ENCODE peak calls at places on chromosome 13, in six cellular contexts. U is GM23338, X is GM12878, J is HepG2, P is HCT116, Q is upper lobe of left lung. S is an unnamed sample.

GRCh38 chr13:51811920-51812328 is 8.0 kb upstream of the DHRS12 start:
- ATAC-seq in U (no peak), X (peak), J (no peak), P (no peak), Q (no peak), S (no peak)

GRCh38 chr13:113160983-113161382 is 2.5 kb downstream of the PROZ start:
- ATAC-seq in U (no peak), X (no peak), J (no peak), P (no peak), Q (no peak), S (no peak)

GRCh38 chr13:104586010-104586746 is 1520.0 kb upstream of the SLC10A2 start:
- ATAC-seq in U (no peak), X (no peak), J (no peak), P (no peak), Q (no peak), S (no peak)

GRCh38 chr13:109454167-109454917 is 332.0 kb downstream of the IRS2 start:
- ATAC-seq in U (no peak), X (no peak), J (no peak), P (no peak), Q (no peak), S (peak)

GRCh38 chr13:40706439-40706838 is 40.0 kb upstream of the FOXO1 start:
- ATAC-seq in U (no peak), X (peak), J (no peak), P (no peak), Q (no peak), S (no peak)

GRCh38 chr13:49625392-49626137 is 2.7 kb upstream of the ARL11 start:
- ATAC-seq in U (no peak), X (no peak), J (peak), P (peak), Q (peak), S (no peak)

GRCh38 chr13:39887424-39887823 is 232.0 kb downstream of the COG6 start:
- ATAC-seq in U (no peak), X (no peak), J (no peak), P (no peak), Q (no peak), S (peak)

GRCh38 chr13:29577135-29578051 is 18.1 kb downstream of the SLC7A1 start:
- ATAC-seq in U (no peak), X (no peak), J (no peak), P (no peak), Q (no peak), S (no peak)

GRCh38 chr13:42539670-42540069 is 34.3 kb upstream of the TNFSF11 start:
- ATAC-seq in U (no peak), X (no peak), J (no peak), P (no peak), Q (no peak), S (no peak)

GRCh38 chr13:112760931-112761330 is 71.1 kb downstream of the ATP11A start:
- ATAC-seq in U (no peak), X (no peak), J (no peak), P (no peak), Q (no peak), S (no peak)

GRCh38 chr13:48828962-48829405 is 146.7 kb upstream of the FNDC3A start:
- ATAC-seq in U (peak), X (no peak), J (no peak), P (no peak), Q (no peak), S (no peak)

GRCh38 chr13:29901714-29902631 is 51.6 kb upstream of the UBL3 start:
- ATAC-seq in U (no peak), X (no peak), J (no peak), P (no peak), Q (peak), S (no peak)

GRCh38 chr13:36130542-36131214 is 504 bp downstream of the DCLK1 start:
- ATAC-seq in U (peak), X (no peak), J (peak), P (no peak), Q (no peak), S (peak)

GRCh38 chr13:114050536-114051450 is 76.9 kb upstream of the C13orf46 start:
- ATAC-seq in U (no peak), X (no peak), J (peak), P (no peak), Q (no peak), S (no peak)

GRCh38 chr13:98315466-98315865 is 138.4 kb upstream of the RNF113B start:
- ATAC-seq in U (peak), X (no peak), J (no peak), P (no peak), Q (no peak), S (no peak)

GRCh38 chr13:45333973-45334922 is 6.7 kb downstream of the TPT1 start:
- ATAC-seq in U (peak), X (peak), J (no peak), P (peak), Q (no peak), S (no peak)

GRCh38 chr13:45336025-45336800 is 4.8 kb downstream of the TPT1 start:
- ATAC-seq in U (no peak), X (no peak), J (peak), P (no peak), Q (no peak), S (no peak)

GRCh38 chr13:45333251-45333972 is 7.6 kb downstream of the TPT1 start:
- ATAC-seq in U (no peak), X (no peak), J (no peak), P (no peak), Q (no peak), S (no peak)

GRCh38 chr13:45337395-45337794 is 3.6 kb downstream of the TPT1 start:
- ATAC-seq in U (no peak), X (no peak), J (no peak), P (no peak), Q (no peak), S (no peak)

DNA sequence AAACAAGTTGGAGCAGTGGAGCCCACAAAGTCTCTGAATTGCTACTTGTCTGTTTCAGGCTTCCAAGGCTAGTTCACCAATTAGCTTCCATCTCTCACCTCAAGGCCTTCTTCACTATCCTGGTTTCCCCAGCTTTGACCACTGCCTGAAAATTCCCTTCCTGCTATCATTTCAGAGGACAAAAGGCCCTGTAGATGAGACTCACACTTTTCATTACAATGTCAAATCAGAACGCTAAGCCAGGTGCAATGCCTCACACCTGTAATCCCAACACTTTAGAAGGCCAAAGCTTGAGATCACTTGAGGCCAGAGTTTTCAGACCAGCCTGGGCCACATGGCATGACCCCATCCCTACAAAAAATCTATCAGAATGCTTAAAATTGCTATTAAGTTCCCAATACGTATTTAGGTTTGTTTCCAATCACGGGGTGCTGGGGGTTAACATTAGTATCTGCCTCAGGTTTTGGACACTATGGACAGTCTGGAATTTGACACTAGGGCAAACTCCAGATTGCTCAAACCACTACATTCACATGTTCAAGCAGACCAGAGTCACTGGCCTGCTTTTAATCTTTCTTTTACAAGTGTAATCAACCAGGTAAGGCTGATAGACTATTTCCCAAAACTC is 5.5 kb downstream of the TPT1 start:
- ATAC-seq in U (peak), X (peak), J (peak), P (no peak), Q (no peak), S (no peak)
- TF ChIP-seq POLR2AphosphoS5 in U (no peak), X (peak), J (peak), P (peak), Q (no peak), S (peak)

GRCh38 chr13:75129331-75129730 is 352.6 kb downstream of the TBC1D4 start:
- ATAC-seq in U (no peak), X (no peak), J (no peak), P (no peak), Q (no peak), S (no peak)

GRCh38 chr13:75137911-75138571 is 343.9 kb downstream of the TBC1D4 start:
- ATAC-seq in U (no peak), X (no peak), J (no peak), P (no peak), Q (no peak), S (no peak)

GRCh38 chr13:75135325-75135825 is 346.6 kb downstream of the TBC1D4 start:
- ATAC-seq in U (no peak), X (no peak), J (no peak), P (no peak), Q (no peak), S (no peak)

GRCh38 chr13:75136151-75136550 is 345.8 kb downstream of the TBC1D4 start:
- ATAC-seq in U (no peak), X (no peak), J (no peak), P (no peak), Q (no peak), S (no peak)

GRCh38 chr13:75132800-75133695 is 348.9 kb downstream of the TBC1D4 start:
- ATAC-seq in U (no peak), X (no peak), J (no peak), P (no peak), Q (no peak), S (no peak)
- TF ChIP-seq POLR2AphosphoS5 in U (no peak), X (no peak), J (no peak), P (no peak), Q (no peak), S (no peak)

GRCh38 chr13:97257228-97257755 is 35.2 kb downstream of the MBNL2 start:
- ATAC-seq in U (no peak), X (no peak), J (peak), P (peak), Q (no peak), S (no peak)

GRCh38 chr13:97258801-97259200 is 36.7 kb downstream of the MBNL2 start:
- ATAC-seq in U (no peak), X (peak), J (no peak), P (peak), Q (no peak), S (no peak)

GRCh38 chr13:97259787-97260641 is 37.9 kb downstream of the MBNL2 start:
- ATAC-seq in U (no peak), X (no peak), J (peak), P (peak), Q (no peak), S (peak)

GRCh38 chr13:97256343-97256783 is 34.2 kb downstream of the MBNL2 start:
- ATAC-seq in U (no peak), X (no peak), J (peak), P (peak), Q (no peak), S (peak)

GRCh38 chr13:97257800-97258799 is 36.0 kb downstream of the MBNL2 start:
- ATAC-seq in U (peak), X (peak), J (peak), P (peak), Q (peak), S (peak)
- TF ChIP-seq POLR2AphosphoS5 in U (no peak), X (no peak), J (no peak), P (peak), Q (peak), S (peak)

GRCh38 chr13:54175470-54175869 is 1146.9 kb downstream of the OLFM4 start:
- ATAC-seq in U (peak), X (no peak), J (no peak), P (no peak), Q (no peak), S (no peak)
- TF ChIP-seq POLR2AphosphoS5 in U (no peak), X (no peak), J (no peak), P (no peak), Q (no peak), S (no peak)

S was measured in gastroesophageal sphincter.